ENCODE peak calls at places on chromosome 7, in five cellular contexts. S, D, T, H and J are unnamed samples.

GRCh38 chr7:129332354-129333056 is 101.7 kb upstream of the STRIP2 start:
- DNase-seq in S (no peak), D (no peak), T (peak; percentile 48), H (no peak), J (peak; percentile 63)

GRCh38 chr7:69837387-69838068 is 239.3 kb downstream of the AUTS2 start:
- DNase-seq in S (no peak), D (no peak), T (no peak), H (no peak), J (no peak)

GRCh38 chr7:156616269-156617202 is 24.0 kb upstream of the RNF32 start:
- DNase-seq in S (no peak), D (no peak), T (no peak), H (no peak), J (peak; percentile 28)

GRCh38 chr7:95045236-95045923 is 138.0 kb downstream of the PPP1R9A start:
- DNase-seq in S (no peak), D (no peak), T (peak; percentile 1), H (no peak), J (peak; percentile 10)

GRCh38 chr7:149704507-149704906 is 68.9 kb downstream of the ZNF467 start:
- DNase-seq in S (no peak), D (no peak), T (no peak), H (no peak), J (no peak)

GRCh38 chr7:149815661-149816266 is 22.4 kb upstream of the ZNF862 start:
- DNase-seq in S (no peak), D (no peak), T (no peak), H (no peak), J (no peak)

GRCh38 chr7:107035446-107035845 is 9.1 kb upstream of the PRKAR2B start:
- DNase-seq in S (peak; percentile 25), D (no peak), T (peak; percentile 70), H (no peak), J (peak; percentile 89)

GRCh38 chr7:134691820-134692705 is 45.4 kb downstream of the BPGM start:
- DNase-seq in S (peak; percentile 80), D (no peak), T (peak; percentile 56), H (no peak), J (no peak)

GRCh38 chr7:134515569-134516468 is 11.5 kb upstream of the AKR1B10 start:
- DNase-seq in S (no peak), D (no peak), T (peak; percentile 95), H (no peak), J (peak; percentile 91)

GRCh38 chr7:99622596-99622995 is 5.8 kb downstream of the ZSCAN25 start:
- DNase-seq in S (no peak), D (no peak), T (peak; percentile 72), H (no peak), J (no peak)

GRCh38 chr7:20541615-20542349 is 73.7 kb upstream of the ABCB5 start:
- DNase-seq in S (no peak), D (no peak), T (peak; percentile 74), H (no peak), J (no peak)

GRCh38 chr7:8638076-8638475 is 204.7 kb downstream of the NXPH1 start:
- DNase-seq in S (no peak), D (no peak), T (no peak), H (peak; percentile 98), J (no peak)

GRCh38 chr7:117083648-117084047 is 130.3 kb downstream of the ST7 start:
- DNase-seq in S (no peak), D (no peak), T (no peak), H (peak; percentile 89), J (no peak)

GRCh38 chr7:131859162-131859821 is 302.9 kb upstream of the PODXL start:
- DNase-seq in S (peak; percentile 25), D (peak; percentile 73), T (peak; percentile 60), H (peak; percentile 58), J (peak; percentile 57)

GRCh38 chr7:158821173-158822021 is 7.9 kb downstream of the ESYT2 start:
- DNase-seq in S (no peak), D (no peak), T (peak; percentile 93), H (no peak), J (peak; percentile 76)

GRCh38 chr7:17774701-17775288 is 165.5 kb downstream of the SNX13 start:
- DNase-seq in S (no peak), D (no peak), T (no peak), H (no peak), J (no peak)

GRCh38 chr7:157419030-157419293 is 82.2 kb downstream of the DNAJB6 start:
- DNase-seq in S (no peak), D (no peak), T (no peak), H (no peak), J (no peak)